ENCODE peak calls at places on chromosomes 3 and 15, in eight cellular contexts. J, N, V, C, L, D, P and W are unnamed samples.

GRCh38 chr15:88605507-88606436 is 15.4 kb upstream of the AEN start:
- DNase-seq in J (no peak), N (peak), V (peak), C (peak), L (peak), D (no peak), P (no peak), W (no peak)

GRCh38 chr15:66592505-66593218 is 26.9 kb upstream of the LCTL start:
- DNase-seq in J (no peak), N (no peak), V (no peak), C (no peak), L (no peak), D (no peak), P (no peak), W (no peak)

GRCh38 chr3:42351221-42351620 is 59.2 kb downstream of the LYZL4 start:
- DNase-seq in J (no peak), N (no peak), V (no peak), C (peak), L (no peak), D (no peak), P (no peak), W (no peak)

GRCh38 chr15:85579011-85579701 is 198.8 kb downstream of the AKAP13 start:
- DNase-seq in J (no peak), N (no peak), V (no peak), C (no peak), L (no peak), D (no peak), P (no peak), W (no peak)

GRCh38 chr3:45938858-45939257 is 4.4 kb upstream of the CXCR6 start:
- DNase-seq in J (peak), N (peak), V (peak), C (peak), L (no peak), D (peak), P (peak), W (peak)

GRCh38 chr15:37877851-37878577 is 56.4 kb upstream of the TMCO5A start:
- DNase-seq in J (no peak), N (no peak), V (peak), C (peak), L (no peak), D (no peak), P (no peak), W (no peak)

GRCh38 chr3:57017481-57017880 is 43.0 kb upstream of the SPATA12 start:
- DNase-seq in J (peak), N (peak), V (peak), C (no peak), L (no peak), D (no peak), P (no peak), W (no peak)

GRCh38 chr3:45317710-45318109 is 70.7 kb upstream of the LARS2 start:
- DNase-seq in J (no peak), N (no peak), V (no peak), C (no peak), L (no peak), D (no peak), P (no peak), W (no peak)

GRCh38 chr15:52710050-52710709 is 31.0 kb upstream of the ATOSA start:
- DNase-seq in J (peak), N (no peak), V (no peak), C (no peak), L (no peak), D (no peak), P (no peak), W (no peak)

GRCh38 chr3:73716418-73716817 is 91.7 kb upstream of the PDZRN3 start:
- DNase-seq in J (no peak), N (no peak), V (peak), C (peak), L (no peak), D (no peak), P (no peak), W (no peak)

GRCh38 chr15:67196672-67197363 is 57.6 kb downstream of the AAGAB start:
- DNase-seq in J (no peak), N (no peak), V (peak), C (peak), L (no peak), D (peak), P (no peak), W (no peak)

GRCh38 chr3:126937533-126938432 is 45.1 kb upstream of the PLXNA1 start:
- DNase-seq in J (no peak), N (no peak), V (no peak), C (no peak), L (no peak), D (no peak), P (no peak), W (no peak)

GRCh38 chr3:127403795-127404194 is 115.9 kb upstream of the PRR20G start:
- DNase-seq in J (no peak), N (no peak), V (no peak), C (no peak), L (no peak), D (no peak), P (no peak), W (no peak)

GRCh38 chr3:72086051-72086711 is 301.2 kb upstream of the PROK2 start:
- DNase-seq in J (peak), N (no peak), V (peak), C (peak), L (no peak), D (no peak), P (no peak), W (no peak)

GRCh38 chr3:172201990-172202318 is 162.6 kb downstream of the FNDC3B start:
- DNase-seq in J (no peak), N (no peak), V (peak), C (peak), L (no peak), D (no peak), P (no peak), W (no peak)
- TF ChIP-seq CTCF in J (no peak), N (no peak), V (peak), C (peak), L (no peak), D (no peak), P (no peak), W (no peak)

GRCh38 chr3:94716326-94717018 is 653.6 kb downstream of the NSUN3 start:
- DNase-seq in J (no peak), N (no peak), V (no peak), C (no peak), L (no peak), D (no peak), P (no peak), W (no peak)
- TF ChIP-seq CTCF in J (no peak), N (no peak), V (no peak), C (no peak), L (no peak), D (peak), P (peak), W (no peak)

DNA sequence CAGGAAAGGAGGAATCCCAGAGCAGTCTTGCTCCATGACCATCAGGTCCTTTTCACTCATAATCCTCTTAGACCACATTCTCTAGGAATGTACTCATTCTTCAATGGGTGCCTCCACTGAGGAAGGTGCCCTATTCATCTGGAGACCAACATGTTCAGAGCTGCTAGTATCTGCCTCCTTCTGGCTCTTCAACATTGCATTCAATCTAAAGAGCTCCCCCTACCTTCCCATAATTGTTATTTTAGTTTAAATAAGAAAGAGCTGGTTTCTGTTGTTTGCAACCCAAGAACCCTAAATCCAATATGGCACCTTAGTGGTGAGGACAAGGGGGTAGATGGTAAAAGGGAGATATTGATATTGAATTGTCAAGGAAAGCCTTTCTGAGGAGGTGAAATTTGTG is 67.6 kb downstream of the SCN11A start:
- DNase-seq in J (no peak), N (no peak), V (no peak), C (no peak), L (no peak), D (no peak), P (no peak), W (no peak)
- TF ChIP-seq CTCF in J (peak), N (no peak), V (no peak), C (no peak), L (no peak), D (no peak), P (no peak), W (no peak)

DNA sequence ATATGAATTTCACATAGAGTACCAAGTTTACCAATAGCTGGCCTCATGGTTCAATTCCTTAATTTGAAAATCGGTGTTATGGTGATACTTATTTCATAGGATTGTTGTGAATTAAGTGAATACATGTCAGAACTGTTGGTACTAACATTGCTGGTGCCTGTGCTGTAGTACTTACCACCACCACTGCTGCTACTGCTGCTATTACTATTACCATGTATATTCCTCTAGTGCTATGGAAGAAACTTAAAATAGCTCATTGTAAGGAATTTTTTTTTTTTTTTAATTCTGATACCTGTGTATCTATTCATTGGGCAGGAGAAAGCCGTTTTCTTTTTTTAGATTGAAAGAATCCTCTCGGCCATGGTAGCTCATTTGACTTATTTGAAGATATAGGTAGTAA is 3.6 kb downstream of the FYTTD1 start:
- DNase-seq in J (peak), N (no peak), V (no peak), C (no peak), L (no peak), D (no peak), P (no peak), W (no peak)
- TF ChIP-seq CTCF in J (no peak), N (peak), V (no peak), C (peak), L (no peak), D (no peak), P (peak), W (no peak)

DNA sequence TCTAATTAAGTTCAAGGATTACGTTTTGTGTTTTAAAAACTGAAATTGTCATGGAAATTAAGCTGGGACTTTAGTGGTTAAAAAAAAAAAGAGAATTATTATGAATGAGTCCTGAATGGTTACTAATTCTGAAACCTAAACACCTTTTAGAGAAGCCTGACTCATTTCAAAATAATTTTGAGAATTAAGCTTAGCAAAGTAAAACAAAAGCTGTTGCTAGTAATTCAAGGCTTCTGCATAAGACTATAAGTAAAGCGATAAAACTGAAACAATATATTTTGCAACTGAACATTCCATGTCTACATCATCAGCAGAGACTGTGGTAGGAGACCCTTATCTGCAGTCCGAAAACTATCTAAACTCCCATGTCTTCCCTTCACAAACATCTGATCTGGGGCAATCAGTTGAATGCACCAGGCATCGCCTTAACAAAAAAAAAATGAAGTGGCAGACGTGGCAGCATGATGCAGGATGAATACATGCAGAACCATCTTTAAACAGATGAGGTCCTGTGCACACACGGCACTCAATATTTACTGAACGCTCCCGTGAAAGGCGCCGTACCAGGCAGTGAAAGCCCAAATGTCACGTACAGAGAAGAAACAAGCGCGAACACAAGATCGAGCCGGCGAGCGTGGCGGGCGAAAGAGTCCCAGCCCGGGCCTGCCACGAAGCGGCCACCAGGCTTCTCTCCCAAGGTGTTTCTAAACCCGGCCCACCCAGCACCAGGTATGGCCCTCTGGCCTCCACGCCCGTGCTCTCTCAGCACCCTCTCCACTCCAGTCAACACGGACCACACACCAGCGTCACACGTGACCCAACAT is 63.1 kb downstream of the CHSY1 start:
- DNase-seq in J (no peak), N (no peak), V (peak), C (peak), L (no peak), D (no peak), P (no peak), W (no peak)
- TF ChIP-seq CTCF in J (no peak), N (no peak), V (no peak), C (no peak), L (no peak), D (no peak), P (no peak), W (no peak)